ENCODE peak calls at places on chromosome 16, in eight cellular contexts. One of them, this sample, is unnamed.

GRCh38 chr16:51009359-51009758 is 141.7 kb downstream of the SALL1 start:
- ATAC-seq in HCT116: no peak
- ATAC-seq in upper lobe of left lung: no peak
- ATAC-seq in HepG2: no peak
- ATAC-seq in Panc1: no peak
- ATAC-seq in K562: no peak
- ATAC-seq in GM12878: no peak
- ATAC-seq in GM23338: no peak
- ATAC-seq in this sample: no peak

GRCh38 chr16:86852135-86852534 is 273.8 kb downstream of the FOXL1 start:
- ATAC-seq in HCT116: no peak
- ATAC-seq in upper lobe of left lung: no peak
- ATAC-seq in HepG2: no peak
- ATAC-seq in Panc1: no peak
- ATAC-seq in K562: no peak
- ATAC-seq in GM12878: no peak
- ATAC-seq in GM23338: no peak
- ATAC-seq in this sample: no peak

GRCh38 chr16:74563828-74564263 is 43.1 kb downstream of the GLG1 start:
- ATAC-seq in HCT116: peak
- ATAC-seq in upper lobe of left lung: peak
- ATAC-seq in HepG2: peak
- ATAC-seq in Panc1: no peak
- ATAC-seq in K562: peak
- ATAC-seq in GM12878: no peak
- ATAC-seq in GM23338: no peak
- ATAC-seq in this sample: peak

GRCh38 chr16:24858219-24859041 is 12.7 kb downstream of the SLC5A11 start:
- ATAC-seq in HCT116: peak
- ATAC-seq in upper lobe of left lung: peak
- ATAC-seq in HepG2: peak
- ATAC-seq in Panc1: no peak
- ATAC-seq in K562: peak
- ATAC-seq in GM12878: peak
- ATAC-seq in GM23338: peak
- ATAC-seq in this sample: no peak

GRCh38 chr16:67862623-67863583 is 9.9 kb upstream of the EDC4 start:
- ATAC-seq in HCT116: no peak
- ATAC-seq in upper lobe of left lung: no peak
- ATAC-seq in HepG2: no peak
- ATAC-seq in Panc1: no peak
- ATAC-seq in K562: no peak
- ATAC-seq in GM12878: no peak
- ATAC-seq in GM23338: peak
- ATAC-seq in this sample: peak

GRCh38 chr16:81403601-81404391 is 40.8 kb upstream of the CMIP start:
- ATAC-seq in HCT116: peak
- ATAC-seq in upper lobe of left lung: peak
- ATAC-seq in HepG2: peak
- ATAC-seq in Panc1: peak
- ATAC-seq in K562: peak
- ATAC-seq in GM12878: peak
- ATAC-seq in GM23338: peak
- ATAC-seq in this sample: peak

GRCh38 chr16:82124651-82125050 is 45.4 kb downstream of the MPHOSPH6 start:
- ATAC-seq in HCT116: no peak
- ATAC-seq in upper lobe of left lung: no peak
- ATAC-seq in HepG2: no peak
- ATAC-seq in Panc1: no peak
- ATAC-seq in K562: no peak
- ATAC-seq in GM12878: no peak
- ATAC-seq in GM23338: no peak
- ATAC-seq in this sample: no peak

GRCh38 chr16:57061084-57061905 is 31.1 kb upstream of the CPNE2 start:
- ATAC-seq in HCT116: peak
- ATAC-seq in upper lobe of left lung: peak
- ATAC-seq in HepG2: peak
- ATAC-seq in Panc1: peak
- ATAC-seq in K562: peak
- ATAC-seq in GM12878: peak
- ATAC-seq in GM23338: no peak
- ATAC-seq in this sample: peak

GRCh38 chr16:30065943-30066881 is 652 bp downstream of the ALDOA start:
- ATAC-seq in HCT116: peak
- ATAC-seq in upper lobe of left lung: peak
- ATAC-seq in HepG2: peak
- ATAC-seq in Panc1: peak
- ATAC-seq in K562: peak
- ATAC-seq in GM12878: peak
- ATAC-seq in GM23338: peak
- ATAC-seq in this sample: peak

GRCh38 chr16:57112403-57113041 is 20.1 kb downstream of the CPNE2 start:
- ATAC-seq in HCT116: no peak
- ATAC-seq in upper lobe of left lung: no peak
- ATAC-seq in HepG2: no peak
- ATAC-seq in Panc1: no peak
- ATAC-seq in K562: no peak
- ATAC-seq in GM12878: peak
- ATAC-seq in GM23338: no peak
- ATAC-seq in this sample: no peak

GRCh38 chr16:27221576-27222498 is 18.5 kb downstream of the KDM8 start:
- ATAC-seq in HCT116: no peak
- ATAC-seq in upper lobe of left lung: no peak
- ATAC-seq in HepG2: no peak
- ATAC-seq in Panc1: no peak
- ATAC-seq in K562: no peak
- ATAC-seq in GM12878: no peak
- ATAC-seq in GM23338: no peak
- ATAC-seq in this sample: peak

GRCh38 chr16:683396-684066 is 603 bp downstream of the JMJD8 start:
- ATAC-seq in HCT116: peak
- ATAC-seq in upper lobe of left lung: no peak
- ATAC-seq in HepG2: no peak
- ATAC-seq in Panc1: peak
- ATAC-seq in K562: peak
- ATAC-seq in GM12878: no peak
- ATAC-seq in GM23338: no peak
- ATAC-seq in this sample: no peak

GRCh38 chr16:70653406-70653805 is 7.0 kb downstream of the IL34 start:
- ATAC-seq in HCT116: peak
- ATAC-seq in upper lobe of left lung: no peak
- ATAC-seq in HepG2: no peak
- ATAC-seq in Panc1: peak
- ATAC-seq in K562: peak
- ATAC-seq in GM12878: peak
- ATAC-seq in GM23338: peak
- ATAC-seq in this sample: no peak

GRCh38 chr16:53781023-53781605 is 77.2 kb downstream of the FTO start:
- ATAC-seq in HCT116: no peak
- ATAC-seq in upper lobe of left lung: no peak
- ATAC-seq in HepG2: peak
- ATAC-seq in Panc1: peak
- ATAC-seq in K562: no peak
- ATAC-seq in GM12878: no peak
- ATAC-seq in GM23338: no peak
- ATAC-seq in this sample: no peak

GRCh38 chr16:55701442-55702319 is 45.9 kb downstream of the SLC6A2 start:
- ATAC-seq in HCT116: peak
- ATAC-seq in upper lobe of left lung: peak
- ATAC-seq in HepG2: peak
- ATAC-seq in Panc1: peak
- ATAC-seq in K562: peak
- ATAC-seq in GM12878: peak
- ATAC-seq in GM23338: peak
- ATAC-seq in this sample: peak

GRCh38 chr16:53864819-53865491 is 161.0 kb downstream of the FTO start:
- ATAC-seq in HCT116: peak
- ATAC-seq in upper lobe of left lung: no peak
- ATAC-seq in HepG2: no peak
- ATAC-seq in Panc1: peak
- ATAC-seq in K562: peak
- ATAC-seq in GM12878: peak
- ATAC-seq in GM23338: peak
- ATAC-seq in this sample: no peak

GRCh38 chr16:56211471-56211944 is 20.2 kb downstream of the GNAO1 start:
- ATAC-seq in HCT116: no peak
- ATAC-seq in upper lobe of left lung: no peak
- ATAC-seq in HepG2: no peak
- ATAC-seq in Panc1: no peak
- ATAC-seq in K562: no peak
- ATAC-seq in GM12878: no peak
- ATAC-seq in GM23338: peak
- ATAC-seq in this sample: peak

GRCh38 chr16:17350212-17350611 is 120.5 kb downstream of the XYLT1 start:
- ATAC-seq in HCT116: no peak
- ATAC-seq in upper lobe of left lung: no peak
- ATAC-seq in HepG2: no peak
- ATAC-seq in Panc1: no peak
- ATAC-seq in K562: no peak
- ATAC-seq in GM12878: no peak
- ATAC-seq in GM23338: no peak
- ATAC-seq in this sample: no peak

GRCh38 chr16:14460726-14461125 is 169.3 kb downstream of the PARN start:
- ATAC-seq in HCT116: no peak
- ATAC-seq in upper lobe of left lung: no peak
- ATAC-seq in HepG2: no peak
- ATAC-seq in Panc1: no peak
- ATAC-seq in K562: no peak
- ATAC-seq in GM12878: no peak
- ATAC-seq in GM23338: no peak
- ATAC-seq in this sample: no peak

GRCh38 chr16:57735755-57736418 is at the start of gene KATNB1:
- ATAC-seq in HCT116: no peak
- ATAC-seq in upper lobe of left lung: no peak
- ATAC-seq in HepG2: no peak
- ATAC-seq in Panc1: peak
- ATAC-seq in K562: peak
- ATAC-seq in GM12878: peak
- ATAC-seq in GM23338: no peak
- ATAC-seq in this sample: peak

GRCh38 chr16:68273896-68274295 is 9.6 kb downstream of the SLC7A6 start:
- ATAC-seq in HCT116: no peak
- ATAC-seq in upper lobe of left lung: no peak
- ATAC-seq in HepG2: no peak
- ATAC-seq in Panc1: no peak
- ATAC-seq in K562: no peak
- ATAC-seq in GM12878: no peak
- ATAC-seq in GM23338: no peak
- ATAC-seq in this sample: no peak

DNA sequence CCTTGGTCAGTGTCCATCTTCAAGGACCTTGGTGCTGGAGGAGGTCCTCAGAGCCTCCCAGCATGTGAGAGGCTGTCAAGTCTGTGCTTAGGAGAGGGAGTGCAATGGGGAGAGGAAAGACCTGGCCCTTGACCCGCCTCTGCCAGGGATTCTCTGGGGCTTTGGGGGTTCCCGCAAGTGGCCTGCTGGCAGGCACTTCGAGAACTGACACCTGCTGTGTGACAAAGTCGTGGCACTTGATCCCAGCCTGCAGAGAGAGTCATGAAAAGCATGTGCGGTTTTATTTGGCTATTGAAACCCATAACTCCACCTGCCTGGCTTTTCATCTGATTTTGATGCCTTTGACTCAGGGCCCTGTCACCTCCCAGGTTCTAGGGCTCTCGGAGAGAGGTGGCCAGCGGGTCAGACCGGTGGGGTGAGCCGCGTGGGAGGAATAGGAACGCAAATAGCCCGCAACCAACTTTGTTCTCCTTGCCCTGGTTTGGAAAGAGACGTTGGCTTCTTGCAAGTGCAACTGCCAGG is 42.8 kb upstream of the GSE1 start:
- ATAC-seq in HCT116: peak
- ATAC-seq in upper lobe of left lung: peak
- ATAC-seq in HepG2: no peak
- ATAC-seq in Panc1: peak
- ATAC-seq in K562: peak
- ATAC-seq in GM12878: peak
- ATAC-seq in GM23338: no peak
- ATAC-seq in this sample: no peak
- H3K4me3 ChIP-seq in HCT116: no peak
- H3K4me3 ChIP-seq in upper lobe of left lung: no peak
- H3K4me3 ChIP-seq in HepG2: no peak
- H3K4me3 ChIP-seq in Panc1: no peak
- H3K4me3 ChIP-seq in K562: peak
- H3K4me3 ChIP-seq in GM12878: peak
- H3K4me3 ChIP-seq in GM23338: peak
- H3K4me3 ChIP-seq in this sample: no peak

GRCh38 chr16:19086322-19087199 is 19.1 kb downstream of the COQ7 start:
- ATAC-seq in HCT116: peak
- ATAC-seq in upper lobe of left lung: peak
- ATAC-seq in HepG2: peak
- ATAC-seq in Panc1: peak
- ATAC-seq in K562: peak
- ATAC-seq in GM12878: peak
- ATAC-seq in GM23338: peak
- ATAC-seq in this sample: peak
- TF ChIP-seq POLR2AphosphoS5 in HCT116: peak
- TF ChIP-seq POLR2AphosphoS5 in upper lobe of left lung: peak
- TF ChIP-seq POLR2AphosphoS5 in HepG2: peak
- TF ChIP-seq POLR2AphosphoS5 in Panc1: peak
- TF ChIP-seq POLR2AphosphoS5 in K562: no peak
- TF ChIP-seq POLR2AphosphoS5 in GM12878: no peak
- TF ChIP-seq POLR2AphosphoS5 in GM23338: no peak
- TF ChIP-seq POLR2AphosphoS5 in this sample: peak

GRCh38 chr16:65268331-65268730 is 146.5 kb upstream of the CDH11 start:
- ATAC-seq in HCT116: no peak
- ATAC-seq in upper lobe of left lung: no peak
- ATAC-seq in HepG2: no peak
- ATAC-seq in Panc1: no peak
- ATAC-seq in K562: no peak
- ATAC-seq in GM12878: no peak
- ATAC-seq in GM23338: no peak
- ATAC-seq in this sample: no peak
- H3K4me3 ChIP-seq in HCT116: no peak
- H3K4me3 ChIP-seq in upper lobe of left lung: no peak
- H3K4me3 ChIP-seq in HepG2: no peak
- H3K4me3 ChIP-seq in Panc1: no peak
- H3K4me3 ChIP-seq in K562: no peak
- H3K4me3 ChIP-seq in GM12878: no peak
- H3K4me3 ChIP-seq in GM23338: no peak
- H3K4me3 ChIP-seq in this sample: no peak

DNA sequence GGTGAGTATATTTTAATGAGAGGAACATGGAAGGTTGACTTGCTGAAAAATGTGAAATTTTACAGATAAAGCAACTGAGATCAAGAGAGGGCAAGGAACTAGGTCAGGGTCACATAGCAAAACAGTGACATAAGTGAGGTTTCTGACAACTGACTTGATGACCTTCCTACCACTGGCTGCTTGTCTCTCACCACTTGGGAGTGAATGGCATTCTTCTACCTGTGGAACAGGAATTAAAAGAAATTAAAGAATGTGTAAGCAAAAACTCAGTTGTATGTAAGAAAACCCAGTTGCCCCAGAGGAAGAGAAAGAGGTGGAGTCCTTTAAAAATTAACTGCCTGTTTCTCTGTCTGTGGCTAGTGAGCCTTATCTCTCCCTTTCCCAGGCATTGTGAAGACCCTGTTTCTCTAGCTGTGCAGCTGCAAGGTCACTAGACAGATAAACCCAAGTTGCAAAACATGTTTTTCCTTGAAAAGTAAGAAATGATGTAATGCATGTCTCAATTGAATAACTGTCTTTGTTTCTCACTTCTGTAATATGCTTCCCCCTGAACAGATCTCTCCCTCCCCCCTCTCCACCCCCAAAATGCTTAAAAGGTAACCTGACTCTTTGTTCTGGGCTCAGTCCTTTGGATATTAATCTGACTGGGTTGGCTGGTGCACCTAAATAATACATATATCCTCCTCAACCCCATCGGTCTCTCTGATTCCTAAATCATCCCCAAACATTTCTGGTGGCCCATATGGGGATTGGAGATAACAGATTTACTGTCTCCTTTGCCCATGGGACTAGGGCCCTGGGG is 23.4 kb downstream of the ACSM1 start:
- ATAC-seq in HCT116: no peak
- ATAC-seq in upper lobe of left lung: no peak
- ATAC-seq in HepG2: peak
- ATAC-seq in Panc1: peak
- ATAC-seq in K562: peak
- ATAC-seq in GM12878: peak
- ATAC-seq in GM23338: no peak
- ATAC-seq in this sample: no peak
- TF ChIP-seq POLR2AphosphoS5 in HCT116: no peak
- TF ChIP-seq POLR2AphosphoS5 in upper lobe of left lung: no peak
- TF ChIP-seq POLR2AphosphoS5 in HepG2: peak
- TF ChIP-seq POLR2AphosphoS5 in Panc1: no peak
- TF ChIP-seq POLR2AphosphoS5 in K562: peak
- TF ChIP-seq POLR2AphosphoS5 in GM12878: no peak
- TF ChIP-seq POLR2AphosphoS5 in GM23338: no peak
- TF ChIP-seq POLR2AphosphoS5 in this sample: no peak